ENCODE peak calls at places on chromosome 14, in six cellular contexts. M is ovary, Q is endothelial cell of umbilical vein, W is thyroid gland, J is A549, B is NB4. X is an unnamed sample.

GRCh38 chr14:54881235-54881760 is 21.3 kb downstream of the GCH1 start:
- DNase-seq in M (no peak), Q (no peak), W (no peak), J (no peak), B (no peak), X (no peak)

GRCh38 chr14:63501429-63501828 is 41.7 kb downstream of the PPP2R5E start:
- DNase-seq in M (no peak), Q (no peak), W (no peak), J (no peak), B (no peak), X (no peak)

GRCh38 chr14:26389646-26390508 is 208.0 kb downstream of the NOVA1 start:
- DNase-seq in M (no peak), Q (no peak), W (no peak), J (no peak), B (no peak), X (no peak)

GRCh38 chr14:24334431-24335271 is at the start of gene ADCY4:
- DNase-seq in M (no peak), Q (peak; percentile 50), W (peak; percentile 38), J (no peak), B (no peak), X (no peak)

GRCh38 chr14:24436355-24437019 is 6.1 kb downstream of the SDR39U1 start:
- DNase-seq in M (peak; percentile 68), Q (peak; percentile 95), W (peak; percentile 40), J (peak; percentile 70), B (peak; percentile 77), X (peak; percentile 72)

GRCh38 chr14:63614964-63615363 is 26.7 kb downstream of the WDR89 start:
- DNase-seq in M (no peak), Q (peak; percentile 98), W (no peak), J (no peak), B (no peak), X (no peak)

GRCh38 chr14:64253672-64254071 is 40.5 kb downstream of the ESR2 start:
- DNase-seq in M (no peak), Q (peak; percentile 84), W (no peak), J (no peak), B (no peak), X (no peak)

GRCh38 chr14:88791629-88792571 is 853 bp downstream of the EML5 start:
- DNase-seq in M (peak; percentile 42), Q (no peak), W (peak; percentile 26), J (peak; percentile 5), B (peak; percentile 3), X (peak; percentile 44)

GRCh38 chr14:65333926-65334687 is 78.4 kb upstream of the FUT8 start:
- DNase-seq in M (no peak), Q (no peak), W (no peak), J (no peak), B (no peak), X (no peak)

GRCh38 chr14:59998575-59998974 is 78.6 kb downstream of the LRRC9 start:
- DNase-seq in M (no peak), Q (no peak), W (no peak), J (no peak), B (no peak), X (no peak)

GRCh38 chr14:43503508-43503907 is 1003.6 kb downstream of the FSCB start:
- DNase-seq in M (no peak), Q (no peak), W (no peak), J (peak; percentile 0), B (peak; percentile 0), X (peak; percentile 4)

GRCh38 chr14:61526405-61527312 is 168.7 kb upstream of the HIF1A start:
- DNase-seq in M (no peak), Q (peak; percentile 90), W (peak; percentile 88), J (no peak), B (peak; percentile 14), X (no peak)

GRCh38 chr14:30227871-30228270 is 300.2 kb upstream of the PRKD1 start:
- DNase-seq in M (peak; percentile 26), Q (peak; percentile 75), W (peak; percentile 68), J (no peak), B (no peak), X (no peak)

GRCh38 chr14:38070213-38070612 is 137.5 kb upstream of the SSTR1 start:
- DNase-seq in M (no peak), Q (no peak), W (no peak), J (no peak), B (no peak), X (no peak)

GRCh38 chr14:51219473-51220448 is 20.3 kb upstream of the TMX1 start:
- DNase-seq in M (no peak), Q (peak; percentile 45), W (peak; percentile 7), J (peak; percentile 50), B (peak; percentile 45), X (peak; percentile 75)

GRCh38 chr14:96205994-96206392 is 1.4 kb downstream of the BDKRB2 start:
- DNase-seq in M (no peak), Q (no peak), W (no peak), J (no peak), B (peak; percentile 62), X (no peak)

GRCh38 chr14:105161964-105162363 is 6.6 kb downstream of the JAG2 start:
- DNase-seq in M (no peak), Q (no peak), W (no peak), J (no peak), B (no peak), X (no peak)

GRCh38 chr14:94344389-94344788 is 21.3 kb upstream of the SERPINA6 start:
- DNase-seq in M (no peak), Q (no peak), W (no peak), J (no peak), B (no peak), X (no peak)

GRCh38 chr14:64951724-64952123 is 9.2 kb upstream of the GPX2 start:
- DNase-seq in M (no peak), Q (no peak), W (no peak), J (no peak), B (no peak), X (no peak)

GRCh38 chr14:105313381-105314286 is 914 bp upstream of the PACS2 start:
- DNase-seq in M (peak; percentile 52), Q (peak; percentile 8), W (peak; percentile 20), J (no peak), B (peak; percentile 27), X (peak; percentile 73)

DNA sequence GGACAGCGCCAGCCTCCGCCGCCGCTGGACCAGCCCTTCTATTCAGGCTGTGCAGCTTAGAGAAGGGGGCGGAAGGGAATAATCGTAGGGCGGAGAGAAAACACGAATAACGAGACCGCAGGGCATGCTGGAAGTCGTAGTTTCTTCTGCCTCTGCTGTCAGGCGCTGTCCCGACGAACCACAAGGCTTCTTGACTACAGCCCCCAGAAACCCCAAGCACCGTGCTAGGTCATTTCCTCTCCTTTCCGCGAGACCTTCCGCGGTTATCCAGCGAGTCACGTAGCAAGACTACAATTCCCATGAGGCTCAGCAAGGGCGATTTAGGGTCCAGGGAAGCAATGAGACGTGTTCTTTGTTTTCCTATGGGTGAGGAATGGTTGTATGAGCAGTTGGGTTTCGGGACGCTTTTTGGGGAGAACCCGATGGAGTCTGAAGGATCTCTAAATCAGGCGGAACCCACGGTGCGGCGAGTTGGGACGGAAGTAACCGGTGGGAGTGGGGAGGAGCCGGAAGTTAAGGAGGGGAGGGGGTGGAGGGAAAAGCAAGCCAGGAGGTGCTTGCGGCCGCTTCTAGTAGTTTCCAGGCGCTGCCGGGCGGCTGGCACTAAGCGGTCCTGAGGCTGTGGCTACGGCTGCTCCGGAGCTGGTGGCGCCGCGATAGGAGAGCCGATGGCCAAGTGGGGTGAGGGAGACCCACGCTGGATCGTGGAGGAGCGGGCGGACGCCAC is at the start of the genes AHSA1 and VIPAS39:
- DNase-seq in M (peak; percentile 95), Q (peak; percentile 99), W (peak; percentile 97), J (peak; percentile 99), B (peak; percentile 99), X (peak; percentile 99)
- TF ChIP-seq POLR2A in M (peak; percentile 62), Q (peak; percentile 53), W (no peak), J (peak; percentile 92), B (peak; percentile 75), X (peak; percentile 73)

GRCh38 chr14:79511146-79511545 is 700.2 kb downstream of the DIO2 start:
- DNase-seq in M (no peak), Q (no peak), W (no peak), J (no peak), B (no peak), X (no peak)
- TF ChIP-seq POLR2A in M (no peak), Q (no peak), W (no peak), J (no peak), B (no peak), X (no peak)

GRCh38 chr14:31677052-31677451 is 115.8 kb downstream of the NUBPL start:
- DNase-seq in M (no peak), Q (no peak), W (no peak), J (no peak), B (no peak), X (no peak)
- TF ChIP-seq POLR2A in M (no peak), Q (no peak), W (no peak), J (no peak), B (no peak), X (no peak)

GRCh38 chr14:73462078-73462715 is 3.9 kb upstream of the NUMB start:
- DNase-seq in M (peak; percentile 32), Q (peak; percentile 44), W (peak; percentile 77), J (peak; percentile 89), B (peak; percentile 88), X (peak; percentile 75)
- TF ChIP-seq POLR2A in M (no peak), Q (no peak), W (no peak), J (no peak), B (peak; percentile 48), X (no peak)

DNA sequence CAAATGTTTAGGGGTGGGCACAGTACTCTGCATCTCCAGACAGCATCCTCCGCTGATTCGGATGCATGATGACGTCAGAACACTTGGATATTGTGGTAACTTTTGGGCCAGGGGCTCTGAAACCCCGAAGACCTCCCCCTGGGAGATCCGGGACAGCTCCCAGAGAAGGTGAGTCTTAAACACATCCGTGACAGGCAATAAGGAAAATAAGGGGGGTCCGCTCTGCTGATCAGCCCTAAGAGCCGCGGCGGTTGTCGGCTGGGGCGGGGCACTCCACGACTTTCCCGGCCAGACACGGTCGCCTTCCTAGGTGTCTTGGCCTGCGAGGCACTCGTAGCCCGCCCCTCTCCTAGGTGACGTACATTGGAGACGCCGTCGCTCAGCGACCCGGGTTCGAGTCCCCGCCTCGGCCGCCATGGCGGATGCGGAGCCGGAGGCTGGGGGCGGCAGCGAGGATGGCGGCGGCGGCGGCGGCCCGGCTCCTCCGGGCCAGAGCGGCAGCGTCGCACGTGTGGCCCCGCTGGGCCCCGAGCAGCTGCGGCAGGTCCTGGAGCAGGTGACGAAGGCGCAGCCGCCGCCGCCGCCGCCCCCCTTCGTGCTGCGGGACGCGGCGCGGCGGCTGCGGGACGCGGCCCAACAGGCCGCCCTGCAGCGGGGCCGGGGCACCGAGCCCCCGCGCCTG is at the start of gene ZNF839:
- DNase-seq in M (peak; percentile 94), Q (peak; percentile 81), W (peak; percentile 93), J (peak; percentile 93), B (peak; percentile 90), X (peak; percentile 95)
- TF ChIP-seq POLR2A in M (peak; percentile 72), Q (no peak), W (no peak), J (peak; percentile 8), B (peak; percentile 30), X (peak; percentile 46)

DNA sequence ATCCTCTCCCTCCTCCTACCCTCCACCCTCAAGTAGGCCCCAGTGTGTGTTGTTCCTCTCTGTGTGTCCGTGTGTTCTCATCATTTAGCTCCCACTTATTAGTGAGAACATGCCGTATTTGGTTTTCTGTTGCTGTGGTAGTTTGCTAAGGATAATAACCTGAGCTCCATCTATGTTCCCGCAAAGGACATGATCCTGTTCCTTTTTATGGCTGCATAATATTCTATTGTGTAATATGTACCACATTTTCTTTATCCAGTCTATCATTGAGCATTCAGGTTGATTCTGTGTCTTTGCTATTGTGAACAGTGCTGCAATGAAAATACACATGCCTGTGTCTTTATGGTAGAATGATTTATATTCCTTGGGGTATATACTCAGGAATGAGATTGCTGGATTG is 30.5 kb downstream of the JDP2 start:
- DNase-seq in M (no peak), Q (no peak), W (no peak), J (no peak), B (no peak), X (no peak)
- TF ChIP-seq POLR2A in M (no peak), Q (no peak), W (no peak), J (no peak), B (no peak), X (no peak)

GRCh38 chr14:68518910-68519686 is 273.8 kb downstream of the ZFP36L1 start:
- DNase-seq in M (no peak), Q (no peak), W (no peak), J (no peak), B (no peak), X (no peak)
- TF ChIP-seq POLR2A in M (no peak), Q (no peak), W (no peak), J (no peak), B (no peak), X (no peak)